ENCODE peak calls at places on chromosome 15, in six cellular contexts. Z is HFFc6; L is mammary epithelial cell; N is CD4-positive, alpha-beta T cell; U is HL-60; F is upper lobe of left lung. M is an unnamed sample.

GRCh38 chr15:50181983-50182232 is at the start of gene SLC27A2:
- DNase-seq in Z (no peak), L (no peak), N (no peak), U (peak), F (no peak), M (no peak)

GRCh38 chr15:31489801-31490646 is 163.4 kb downstream of the KLF13 start:
- DNase-seq in Z (peak), L (peak), N (peak), U (peak), F (no peak), M (peak)

GRCh38 chr15:84929795-84930371 is 45.4 kb downstream of the SLC28A1 start:
- DNase-seq in Z (peak), L (peak), N (no peak), U (peak), F (no peak), M (no peak)

GRCh38 chr15:29089731-29090616 is 179.6 kb downstream of the NSMCE3 start:
- DNase-seq in Z (no peak), L (no peak), N (no peak), U (no peak), F (no peak), M (no peak)

GRCh38 chr15:68542771-68543544 is 35.8 kb upstream of the CORO2B start:
- DNase-seq in Z (peak), L (peak), N (no peak), U (no peak), F (no peak), M (no peak)

GRCh38 chr15:66560856-66561525 is 4.8 kb downstream of the LCTL start:
- DNase-seq in Z (no peak), L (no peak), N (no peak), U (no peak), F (peak), M (no peak)

GRCh38 chr15:31227954-31228542 is 98.6 kb upstream of the KLF13 start:
- DNase-seq in Z (no peak), L (no peak), N (no peak), U (no peak), F (no peak), M (no peak)

GRCh38 chr15:25939122-25939521 is 76.0 kb upstream of the ATP10A start:
- DNase-seq in Z (no peak), L (no peak), N (no peak), U (no peak), F (no peak), M (no peak)

GRCh38 chr15:55151621-55152020 is 45.1 kb downstream of the RSL24D1 start:
- DNase-seq in Z (no peak), L (no peak), N (no peak), U (no peak), F (no peak), M (no peak)

GRCh38 chr15:25180606-25181289 is 226.0 kb downstream of the SNRPN start:
- DNase-seq in Z (no peak), L (no peak), N (no peak), U (no peak), F (peak), M (no peak)

GRCh38 chr15:41825572-41826535 is 2.0 kb upstream of the JMJD7 start:
- DNase-seq in Z (no peak), L (no peak), N (no peak), U (no peak), F (peak), M (no peak)

GRCh38 chr15:76973362-76973743 is 21.6 kb upstream of the PSTPIP1 start:
- DNase-seq in Z (no peak), L (no peak), N (peak), U (no peak), F (no peak), M (peak)
- TF ChIP-seq CTCF in Z (peak), L (peak), N (peak), U (peak), F (peak), M (peak)

GRCh38 chr15:59689626-59690236 is 611 bp upstream of the BNIP2 start:
- DNase-seq in Z (peak), L (peak), N (peak), U (no peak), F (peak), M (no peak)
- TF ChIP-seq CTCF in Z (no peak), L (no peak), N (no peak), U (no peak), F (no peak), M (no peak)

GRCh38 chr15:33009026-33009425 is 185.5 kb downstream of the FMN1 start:
- DNase-seq in Z (no peak), L (no peak), N (no peak), U (no peak), F (no peak), M (no peak)

GRCh38 chr15:33008284-33009011 is 186.1 kb downstream of the FMN1 start:
- DNase-seq in Z (peak), L (no peak), N (no peak), U (no peak), F (no peak), M (no peak)

GRCh38 chr15:33009603-33010002 is 184.9 kb downstream of the FMN1 start:
- DNase-seq in Z (no peak), L (no peak), N (no peak), U (no peak), F (no peak), M (no peak)

GRCh38 chr15:33005582-33005981 is 188.9 kb downstream of the FMN1 start:
- DNase-seq in Z (no peak), L (no peak), N (no peak), U (no peak), F (no peak), M (no peak)

GRCh38 chr15:33007295-33007855 is 187.1 kb downstream of the FMN1 start:
- DNase-seq in Z (peak), L (peak), N (no peak), U (peak), F (no peak), M (no peak)
- TF ChIP-seq CTCF in Z (peak), L (no peak), N (no peak), U (no peak), F (no peak), M (no peak)

GRCh38 chr15:101692799-101693198 is 31.5 kb downstream of the TARS3 start:
- DNase-seq in Z (no peak), L (peak), N (no peak), U (no peak), F (no peak), M (no peak)

GRCh38 chr15:101698314-101698713 is 26.0 kb downstream of the TARS3 start:
- DNase-seq in Z (peak), L (peak), N (no peak), U (no peak), F (no peak), M (no peak)

GRCh38 chr15:101697488-101697887 is 26.8 kb downstream of the TARS3 start:
- DNase-seq in Z (no peak), L (no peak), N (peak), U (no peak), F (no peak), M (no peak)

GRCh38 chr15:101689901-101690300 is 34.4 kb downstream of the TARS3 start:
- DNase-seq in Z (peak), L (peak), N (no peak), U (no peak), F (no peak), M (no peak)

GRCh38 chr15:101694261-101694660 is 30.0 kb downstream of the TARS3 start:
- DNase-seq in Z (no peak), L (peak), N (no peak), U (no peak), F (no peak), M (no peak)
- TF ChIP-seq CTCF in Z (no peak), L (peak), N (no peak), U (no peak), F (no peak), M (no peak)

GRCh38 chr15:40307421-40308165 is at the start of gene PLCB2:
- DNase-seq in Z (no peak), L (no peak), N (peak), U (peak), F (peak), M (peak)
- TF ChIP-seq CTCF in Z (peak), L (no peak), N (peak), U (peak), F (peak), M (peak)

DNA sequence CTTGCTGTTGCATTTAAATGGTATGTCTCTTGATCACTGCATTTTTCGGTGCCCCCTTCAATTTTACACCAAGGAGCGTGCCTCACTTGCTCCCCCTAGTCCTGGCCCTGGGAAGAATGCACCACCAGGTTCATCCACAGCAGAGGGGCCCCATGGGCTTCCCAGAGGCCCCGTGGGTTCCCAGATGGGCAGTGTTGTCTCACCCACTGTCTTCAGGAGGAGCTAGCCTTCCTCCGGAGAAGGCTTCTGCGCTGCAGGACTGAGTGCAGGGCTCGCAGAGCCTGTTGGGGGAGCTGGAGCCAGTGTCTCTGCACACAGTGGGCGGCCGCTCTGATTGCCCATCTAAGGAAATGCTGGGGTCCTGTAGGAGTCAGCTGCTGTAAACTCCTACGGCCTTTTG is 45.9 kb downstream of the POLR2M start:
- DNase-seq in Z (no peak), L (no peak), N (no peak), U (no peak), F (no peak), M (no peak)
- TF ChIP-seq CTCF in Z (peak), L (no peak), N (no peak), U (no peak), F (no peak), M (no peak)

GRCh38 chr15:88243895-88244787 is 12.4 kb downstream of the NTRK3 start:
- DNase-seq in Z (peak), L (peak), N (no peak), U (no peak), F (no peak), M (peak)
- TF ChIP-seq CTCF in Z (peak), L (peak), N (peak), U (peak), F (peak), M (peak)

GRCh38 chr15:57017024-57017423 is 98.6 kb downstream of the TCF12 start:
- DNase-seq in Z (no peak), L (no peak), N (no peak), U (no peak), F (no peak), M (peak)
- TF ChIP-seq CTCF in Z (peak), L (no peak), N (no peak), U (no peak), F (no peak), M (peak)

M was measured in GM10248.